ENCODE peak calls at places on chromosomes 6 and 20, in nine cellular contexts. One of them, this sample, is unnamed.
A peak's percentile ranks its signal among the peaks of the same experiment; 100 is the strongest.

GRCh38 chr6:54913211-54913610 is 66.6 kb downstream of the FAM83B start:
- DNase-seq in SW 1271: no peak
- DNase-seq in stimulated activated CD4-positive, alpha-beta T cell treated with anti-CD3 and anti-CD28 coated beads, TNF-alpha, amount 100 ng/mL, for 24 hours: no peak
- DNase-seq in HEK293T: no peak
- DNase-seq in B cell: no peak
- DNase-seq in A549: no peak
- DNase-seq in NCI-H82: no peak
- DNase-seq in activated T-helper 1 cell treated with anti-CD3 and anti-CD28 coated beads, Interleukin-12 subunit alpha, Interleukin-12 subunit beta, Interleukin-2, Interleukin-4 antibody, amounts not matched to agents 30 ng/mL and 10 ng/mL and 1 ng/mL, durations not matched to agents 14 hours and 24 hours and 36 hours: no peak
- DNase-seq in endothelial cell: no peak
- DNase-seq in this sample: no peak

GRCh38 chr6:16918586-16918985 is 157.3 kb upstream of the ATXN1 start:
- DNase-seq in A549: peak; percentile 5
- DNase-seq in B cell: no peak
- DNase-seq in SW 1271: no peak
- DNase-seq in HEK293T: no peak
- DNase-seq in endothelial cell: no peak
- DNase-seq in stimulated activated CD4-positive, alpha-beta T cell treated with anti-CD3 and anti-CD28 coated beads, TNF-alpha, amount 100 ng/mL, for 24 hours: no peak
- DNase-seq in NCI-H82: peak; percentile 28
- DNase-seq in activated T-helper 1 cell treated with anti-CD3 and anti-CD28 coated beads, Interleukin-12 subunit alpha, Interleukin-12 subunit beta, Interleukin-2, Interleukin-4 antibody, amounts not matched to agents 30 ng/mL and 10 ng/mL and 1 ng/mL, durations not matched to agents 14 hours and 24 hours and 36 hours: no peak
- DNase-seq in this sample: no peak

GRCh38 chr6:79396625-79397024 is 140.6 kb downstream of the LCA5 start:
- DNase-seq in stimulated activated CD4-positive, alpha-beta T cell treated with anti-CD3 and anti-CD28 coated beads, TNF-alpha, amount 100 ng/mL, for 24 hours: no peak
- DNase-seq in B cell: no peak
- DNase-seq in activated T-helper 1 cell treated with anti-CD3 and anti-CD28 coated beads, Interleukin-12 subunit alpha, Interleukin-12 subunit beta, Interleukin-2, Interleukin-4 antibody, amounts not matched to agents 30 ng/mL and 10 ng/mL and 1 ng/mL, durations not matched to agents 14 hours and 24 hours and 36 hours: no peak
- DNase-seq in endothelial cell: no peak
- DNase-seq in A549: no peak
- DNase-seq in HEK293T: no peak
- DNase-seq in SW 1271: no peak
- DNase-seq in NCI-H82: no peak
- DNase-seq in this sample: no peak

GRCh38 chr6:84428300-84428907 is 201.0 kb upstream of the CEP162 start:
- DNase-seq in activated T-helper 1 cell treated with anti-CD3 and anti-CD28 coated beads, Interleukin-12 subunit alpha, Interleukin-12 subunit beta, Interleukin-2, Interleukin-4 antibody, amounts not matched to agents 30 ng/mL and 10 ng/mL and 1 ng/mL, durations not matched to agents 14 hours and 24 hours and 36 hours: no peak
- DNase-seq in stimulated activated CD4-positive, alpha-beta T cell treated with anti-CD3 and anti-CD28 coated beads, TNF-alpha, amount 100 ng/mL, for 24 hours: no peak
- DNase-seq in SW 1271: no peak
- DNase-seq in HEK293T: peak; percentile 57
- DNase-seq in A549: peak; percentile 51
- DNase-seq in endothelial cell: peak; percentile 63
- DNase-seq in NCI-H82: peak; percentile 60
- DNase-seq in B cell: no peak
- DNase-seq in this sample: peak; percentile 43

GRCh38 chr20:25043499-25044260 is 14.3 kb downstream of the ACSS1 start:
- DNase-seq in A549: no peak
- DNase-seq in HEK293T: no peak
- DNase-seq in SW 1271: no peak
- DNase-seq in stimulated activated CD4-positive, alpha-beta T cell treated with anti-CD3 and anti-CD28 coated beads, TNF-alpha, amount 100 ng/mL, for 24 hours: no peak
- DNase-seq in endothelial cell: no peak
- DNase-seq in NCI-H82: no peak
- DNase-seq in B cell: no peak
- DNase-seq in activated T-helper 1 cell treated with anti-CD3 and anti-CD28 coated beads, Interleukin-12 subunit alpha, Interleukin-12 subunit beta, Interleukin-2, Interleukin-4 antibody, amounts not matched to agents 30 ng/mL and 10 ng/mL and 1 ng/mL, durations not matched to agents 14 hours and 24 hours and 36 hours: no peak
- DNase-seq in this sample: no peak

GRCh38 chr6:136782021-136782770 is 10.1 kb downstream of the MAP3K5 start:
- DNase-seq in endothelial cell: no peak
- DNase-seq in stimulated activated CD4-positive, alpha-beta T cell treated with anti-CD3 and anti-CD28 coated beads, TNF-alpha, amount 100 ng/mL, for 24 hours: no peak
- DNase-seq in HEK293T: no peak
- DNase-seq in B cell: no peak
- DNase-seq in A549: no peak
- DNase-seq in SW 1271: no peak
- DNase-seq in NCI-H82: no peak
- DNase-seq in activated T-helper 1 cell treated with anti-CD3 and anti-CD28 coated beads, Interleukin-12 subunit alpha, Interleukin-12 subunit beta, Interleukin-2, Interleukin-4 antibody, amounts not matched to agents 30 ng/mL and 10 ng/mL and 1 ng/mL, durations not matched to agents 14 hours and 24 hours and 36 hours: no peak
- DNase-seq in this sample: no peak

GRCh38 chr6:129844118-129844891 is 16.8 kb downstream of the TMEM244 start:
- DNase-seq in stimulated activated CD4-positive, alpha-beta T cell treated with anti-CD3 and anti-CD28 coated beads, TNF-alpha, amount 100 ng/mL, for 24 hours: no peak
- DNase-seq in NCI-H82: no peak
- DNase-seq in A549: no peak
- DNase-seq in HEK293T: peak; percentile 21
- DNase-seq in endothelial cell: no peak
- DNase-seq in SW 1271: no peak
- DNase-seq in activated T-helper 1 cell treated with anti-CD3 and anti-CD28 coated beads, Interleukin-12 subunit alpha, Interleukin-12 subunit beta, Interleukin-2, Interleukin-4 antibody, amounts not matched to agents 30 ng/mL and 10 ng/mL and 1 ng/mL, durations not matched to agents 14 hours and 24 hours and 36 hours: no peak
- DNase-seq in B cell: no peak
- DNase-seq in this sample: no peak

GRCh38 chr6:63272397-63272796 is 47.4 kb downstream of the LGSN start:
- DNase-seq in endothelial cell: no peak
- DNase-seq in A549: peak; percentile 30
- DNase-seq in B cell: no peak
- DNase-seq in stimulated activated CD4-positive, alpha-beta T cell treated with anti-CD3 and anti-CD28 coated beads, TNF-alpha, amount 100 ng/mL, for 24 hours: no peak
- DNase-seq in HEK293T: peak; percentile 8
- DNase-seq in activated T-helper 1 cell treated with anti-CD3 and anti-CD28 coated beads, Interleukin-12 subunit alpha, Interleukin-12 subunit beta, Interleukin-2, Interleukin-4 antibody, amounts not matched to agents 30 ng/mL and 10 ng/mL and 1 ng/mL, durations not matched to agents 14 hours and 24 hours and 36 hours: no peak
- DNase-seq in NCI-H82: peak; percentile 57
- DNase-seq in SW 1271: no peak
- DNase-seq in this sample: no peak

GRCh38 chr20:36645998-36646397 is at the start of gene SLA2:
- DNase-seq in endothelial cell: no peak
- DNase-seq in SW 1271: no peak
- DNase-seq in activated T-helper 1 cell treated with anti-CD3 and anti-CD28 coated beads, Interleukin-12 subunit alpha, Interleukin-12 subunit beta, Interleukin-2, Interleukin-4 antibody, amounts not matched to agents 30 ng/mL and 10 ng/mL and 1 ng/mL, durations not matched to agents 14 hours and 24 hours and 36 hours: peak; percentile 61
- DNase-seq in HEK293T: no peak
- DNase-seq in NCI-H82: no peak
- DNase-seq in B cell: peak; percentile 50
- DNase-seq in stimulated activated CD4-positive, alpha-beta T cell treated with anti-CD3 and anti-CD28 coated beads, TNF-alpha, amount 100 ng/mL, for 24 hours: peak; percentile 41
- DNase-seq in A549: no peak
- DNase-seq in this sample: no peak

GRCh38 chr6:17725083-17725482 is 18.4 kb upstream of the NUP153 start:
- DNase-seq in activated T-helper 1 cell treated with anti-CD3 and anti-CD28 coated beads, Interleukin-12 subunit alpha, Interleukin-12 subunit beta, Interleukin-2, Interleukin-4 antibody, amounts not matched to agents 30 ng/mL and 10 ng/mL and 1 ng/mL, durations not matched to agents 14 hours and 24 hours and 36 hours: no peak
- DNase-seq in A549: no peak
- DNase-seq in endothelial cell: peak; percentile 48
- DNase-seq in stimulated activated CD4-positive, alpha-beta T cell treated with anti-CD3 and anti-CD28 coated beads, TNF-alpha, amount 100 ng/mL, for 24 hours: no peak
- DNase-seq in SW 1271: no peak
- DNase-seq in HEK293T: peak; percentile 47
- DNase-seq in B cell: no peak
- DNase-seq in NCI-H82: peak; percentile 95
- DNase-seq in this sample: no peak

GRCh38 chr20:266604-267562 is 9.4 kb downstream of the DEFB132 start:
- DNase-seq in activated T-helper 1 cell treated with anti-CD3 and anti-CD28 coated beads, Interleukin-12 subunit alpha, Interleukin-12 subunit beta, Interleukin-2, Interleukin-4 antibody, amounts not matched to agents 30 ng/mL and 10 ng/mL and 1 ng/mL, durations not matched to agents 14 hours and 24 hours and 36 hours: peak; percentile 78
- DNase-seq in B cell: peak; percentile 93
- DNase-seq in endothelial cell: peak; percentile 95
- DNase-seq in HEK293T: peak; percentile 93
- DNase-seq in stimulated activated CD4-positive, alpha-beta T cell treated with anti-CD3 and anti-CD28 coated beads, TNF-alpha, amount 100 ng/mL, for 24 hours: peak; percentile 86
- DNase-seq in A549: peak; percentile 91
- DNase-seq in NCI-H82: peak; percentile 94
- DNase-seq in SW 1271: peak; percentile 34
- DNase-seq in this sample: peak; percentile 93

GRCh38 chr20:58818585-58819285 is 32.0 kb downstream of the GNAS-AS1 start:
- DNase-seq in endothelial cell: no peak
- DNase-seq in SW 1271: no peak
- DNase-seq in NCI-H82: no peak
- DNase-seq in A549: no peak
- DNase-seq in activated T-helper 1 cell treated with anti-CD3 and anti-CD28 coated beads, Interleukin-12 subunit alpha, Interleukin-12 subunit beta, Interleukin-2, Interleukin-4 antibody, amounts not matched to agents 30 ng/mL and 10 ng/mL and 1 ng/mL, durations not matched to agents 14 hours and 24 hours and 36 hours: peak; percentile 55
- DNase-seq in stimulated activated CD4-positive, alpha-beta T cell treated with anti-CD3 and anti-CD28 coated beads, TNF-alpha, amount 100 ng/mL, for 24 hours: peak; percentile 31
- DNase-seq in B cell: no peak
- DNase-seq in HEK293T: no peak
- DNase-seq in this sample: no peak

GRCh38 chr6:161554883-161555282 is 281.0 kb upstream of the AGPAT4 start:
- DNase-seq in HEK293T: no peak
- DNase-seq in activated T-helper 1 cell treated with anti-CD3 and anti-CD28 coated beads, Interleukin-12 subunit alpha, Interleukin-12 subunit beta, Interleukin-2, Interleukin-4 antibody, amounts not matched to agents 30 ng/mL and 10 ng/mL and 1 ng/mL, durations not matched to agents 14 hours and 24 hours and 36 hours: no peak
- DNase-seq in A549: no peak
- DNase-seq in B cell: no peak
- DNase-seq in NCI-H82: no peak
- DNase-seq in SW 1271: no peak
- DNase-seq in endothelial cell: no peak
- DNase-seq in stimulated activated CD4-positive, alpha-beta T cell treated with anti-CD3 and anti-CD28 coated beads, TNF-alpha, amount 100 ng/mL, for 24 hours: no peak
- DNase-seq in this sample: no peak

GRCh38 chr6:158706369-158706982 is 56.6 kb downstream of the SYTL3 start:
- DNase-seq in NCI-H82: peak; percentile 77
- DNase-seq in A549: peak; percentile 67
- DNase-seq in HEK293T: peak; percentile 75
- DNase-seq in activated T-helper 1 cell treated with anti-CD3 and anti-CD28 coated beads, Interleukin-12 subunit alpha, Interleukin-12 subunit beta, Interleukin-2, Interleukin-4 antibody, amounts not matched to agents 30 ng/mL and 10 ng/mL and 1 ng/mL, durations not matched to agents 14 hours and 24 hours and 36 hours: no peak
- DNase-seq in B cell: no peak
- DNase-seq in stimulated activated CD4-positive, alpha-beta T cell treated with anti-CD3 and anti-CD28 coated beads, TNF-alpha, amount 100 ng/mL, for 24 hours: no peak
- DNase-seq in SW 1271: peak; percentile 10
- DNase-seq in endothelial cell: peak; percentile 57
- DNase-seq in this sample: no peak